ENCODE peak calls at places on chromosomes 2 and 18, in eight cellular contexts. H is adrenal gland, L is endodermal cell, A is thyroid gland, F is cardiac muscle cell, S is upper lobe of right lung, V is PC-3, P is neuronal stem cell. R is an unnamed sample.

GRCh38 chr2:216107760-216108159 is 1.4 kb upstream of the XRCC5 start:
- DNase-seq in V (no peak), A (no peak), L (peak; percentile 86), H (peak; percentile 43), S (no peak), F (peak; percentile 21), P (peak; percentile 47), R (no peak)

GRCh38 chr2:180742809-180743208 is 237.6 kb upstream of the UBE2E3 start:
- DNase-seq in H (no peak), L (no peak), P (no peak), V (peak; percentile 87), S (no peak), A (no peak), F (no peak), R (no peak)

GRCh38 chr2:25700221-25700660 is 26.9 kb upstream of the DTNB start:
- DNase-seq in F (peak; percentile 53), V (peak; percentile 94), H (peak; percentile 28), L (no peak), S (peak; percentile 5), A (peak; percentile 29), P (no peak), R (no peak)

GRCh38 chr18:24987271-24987932 is 364.6 kb downstream of the ZNF521 start:
- DNase-seq in V (no peak), F (no peak), L (peak; percentile 68), S (no peak), P (peak; percentile 11), H (no peak), A (no peak), R (peak; percentile 75)

GRCh38 chr2:160076935-160077334 is 14.5 kb upstream of the PLA2R1 start:
- DNase-seq in H (no peak), V (no peak), L (no peak), P (no peak), F (no peak), S (no peak), A (no peak), R (no peak)

GRCh38 chr18:29181151-29181901 is 1004.4 kb upstream of the CDH2 start:
- DNase-seq in L (no peak), P (no peak), H (peak; percentile 52), F (peak; percentile 91), A (no peak), S (no peak), V (peak; percentile 78), R (peak; percentile 16)

GRCh38 chr2:167398791-167399371 is 510.6 kb downstream of the XIRP2 start:
- DNase-seq in F (no peak), A (no peak), H (no peak), L (no peak), S (no peak), V (no peak), P (no peak), R (no peak)

GRCh38 chr2:108370080-108370479 is 7.7 kb upstream of the SULT1C4 start:
- DNase-seq in S (no peak), A (no peak), L (no peak), F (no peak), P (no peak), V (peak; percentile 84), H (no peak), R (no peak)

GRCh38 chr2:47037678-47038077 is 117.4 kb downstream of the STPG4 start:
- DNase-seq in A (no peak), S (no peak), H (no peak), P (no peak), F (no peak), L (no peak), V (peak; percentile 16), R (no peak)

GRCh38 chr2:47039913-47040562 is 115.1 kb downstream of the STPG4 start:
- DNase-seq in P (no peak), H (no peak), A (no peak), S (no peak), V (no peak), F (no peak), L (no peak), R (no peak)

GRCh38 chr2:47040662-47041061 is 114.4 kb downstream of the STPG4 start:
- DNase-seq in P (no peak), F (no peak), S (no peak), H (no peak), A (no peak), L (no peak), V (no peak), R (no peak)

GRCh38 chr2:47039502-47039870 is 115.6 kb downstream of the STPG4 start:
- DNase-seq in F (no peak), V (no peak), A (no peak), P (no peak), H (no peak), S (no peak), L (no peak), R (no peak)

DNA sequence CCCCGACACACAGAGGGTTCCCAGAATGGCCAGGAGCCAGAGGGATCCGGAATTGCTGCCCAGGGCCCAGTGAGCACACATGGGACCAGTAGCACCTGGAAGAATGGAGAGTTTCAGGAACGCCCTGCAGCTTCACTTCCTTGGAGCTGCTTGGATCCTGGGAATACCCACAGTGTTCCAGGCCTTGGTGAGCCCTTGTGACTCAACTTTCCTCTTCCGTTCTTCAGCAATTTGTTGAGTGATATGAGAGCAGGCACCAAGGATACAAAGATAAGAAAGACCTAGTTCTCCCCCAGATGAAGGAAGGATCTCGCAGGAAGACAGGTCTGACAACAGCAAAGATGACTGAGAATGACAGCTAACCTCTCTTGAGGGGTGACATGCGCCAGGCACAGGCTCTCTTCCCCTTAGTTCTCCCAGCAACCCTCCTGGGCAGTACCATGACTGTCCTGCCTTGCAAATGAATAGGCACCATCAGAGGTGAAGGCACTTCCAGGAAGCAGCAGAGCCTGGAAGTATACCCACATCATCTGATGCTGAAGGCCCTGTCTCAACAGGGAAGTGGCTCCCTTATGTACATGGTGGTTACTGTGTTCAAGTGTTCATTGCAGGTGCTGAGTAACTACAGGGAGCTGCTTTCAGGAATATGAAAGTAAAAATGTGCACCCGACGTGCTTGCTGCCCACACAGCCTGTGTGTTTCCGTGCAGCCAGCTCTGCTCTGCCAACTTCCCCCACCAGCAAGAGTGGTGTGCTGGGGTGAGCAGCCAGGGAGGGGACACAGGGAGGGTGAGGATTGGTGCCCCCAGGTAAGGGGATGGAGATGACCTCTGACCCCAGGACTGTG is 116.2 kb downstream of the STPG4 start:
- DNase-seq in P (no peak), V (no peak), F (no peak), L (no peak), A (no peak), H (no peak), S (no peak), R (no peak)
- H3K27ac ChIP-seq in P (no peak overlapping the region), V (no peak overlapping the region), F (no peak overlapping the region), L (no peak overlapping the region), A (no peak overlapping the region), H (peak overlapping the region; percentile 78), S (peak overlapping the region; percentile 66), R (no peak overlapping the region)

DNA sequence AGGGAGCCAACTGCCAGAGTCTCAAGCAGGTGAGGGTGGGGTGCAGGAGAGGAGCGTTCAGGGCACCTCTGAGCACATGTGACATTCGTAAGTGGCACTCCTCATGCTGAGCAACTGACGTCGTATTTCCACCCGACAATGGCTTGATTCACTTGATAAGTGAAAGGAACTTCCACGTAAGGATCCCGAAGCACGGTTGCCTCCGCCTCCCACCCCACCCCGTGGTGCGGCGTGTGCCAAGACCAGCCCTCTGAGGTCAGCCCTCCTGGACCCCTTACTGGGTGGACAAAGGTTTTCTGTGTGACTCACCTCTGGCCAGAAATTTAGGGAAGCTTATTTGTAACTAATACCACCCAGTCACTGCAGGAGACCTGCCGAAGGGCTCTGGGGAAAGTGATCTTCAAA is 59.9 kb downstream of the AGAP1 start:
- DNase-seq in S (no peak), V (no peak), H (no peak), L (no peak), P (no peak), F (no peak), A (peak; percentile 47), R (no peak)
- H3K4me1 ChIP-seq in S (peaks cover 23% of the 10 kb centered on the region), V (peaks cover 8% of the 10 kb centered on the region), H (no peaks in the 10 kb centered on the region), L (peaks cover 4% of the 10 kb centered on the region), P (peaks cover 15% of the 10 kb centered on the region), F (peaks cover 4% of the 10 kb centered on the region), A (peaks cover 20% of the 10 kb centered on the region), R (peaks cover 7% of the 10 kb centered on the region)

GRCh38 chr2:147843421-147843863 is 1.4 kb upstream of the ACVR2A start:
- DNase-seq in S (no peak), H (no peak), A (no peak), F (no peak), L (no peak), P (no peak), V (no peak), R (no peak)

GRCh38 chr2:147846382-147847081 is 1.7 kb downstream of the ACVR2A start:
- DNase-seq in L (no peak), P (no peak), S (no peak), A (no peak), F (peak; percentile 5), H (no peak), V (peak; percentile 22), R (no peak)

GRCh38 chr2:147845608-147846002 is 776 bp downstream of the ACVR2A start:
- DNase-seq in A (no peak), F (peak; percentile 14), S (no peak), H (no peak), L (no peak), V (peak; percentile 17), P (no peak), R (no peak)

GRCh38 chr2:147844691-147845607 is at the start of gene ACVR2A:
- DNase-seq in S (peak; percentile 72), L (peak; percentile 82), V (peak; percentile 28), P (peak; percentile 53), A (peak; percentile 48), F (peak; percentile 44), H (peak; percentile 42), R (peak; percentile 62)

DNA sequence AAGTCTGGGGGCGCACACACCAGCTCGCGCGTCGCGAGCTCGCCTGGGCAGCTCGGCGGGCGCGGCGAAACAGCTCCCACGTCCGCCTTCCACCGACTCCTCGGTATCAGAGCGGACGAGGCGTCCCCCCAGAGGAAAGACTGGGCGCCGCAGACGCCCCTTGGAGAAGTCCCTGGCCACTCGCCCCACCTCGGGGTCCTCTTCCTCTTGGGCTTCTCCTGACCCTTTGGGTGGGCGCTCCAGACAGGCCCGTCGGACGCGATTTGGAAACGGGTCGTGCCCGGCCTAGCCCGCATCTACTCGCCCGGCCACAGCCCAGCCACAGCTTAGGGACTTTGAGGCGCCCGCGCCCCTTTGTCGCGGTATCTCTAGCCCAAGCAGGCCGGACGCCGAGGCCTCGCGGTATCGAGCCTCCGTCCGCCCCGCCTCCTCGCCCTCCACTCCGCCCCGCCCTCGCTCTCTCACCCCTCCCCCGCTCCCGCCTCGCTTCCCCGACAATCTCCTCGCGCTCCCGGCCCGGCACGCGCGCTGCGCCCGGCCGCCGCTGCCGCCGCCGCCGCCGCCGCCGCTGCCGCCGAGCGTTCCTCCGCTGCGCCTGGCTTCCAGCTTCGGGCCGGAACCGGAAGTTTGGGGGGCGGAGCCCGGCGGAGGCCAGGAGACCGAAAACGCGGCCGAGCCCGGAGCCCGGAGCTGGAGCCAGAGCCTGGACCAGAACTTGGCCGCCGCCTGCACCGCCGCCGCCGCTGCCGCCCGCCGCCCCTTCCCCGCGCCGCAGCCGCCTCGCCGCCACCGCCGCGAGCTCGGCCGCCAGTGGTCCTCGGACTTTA is 752 bp upstream of the ACVR2A start:
- DNase-seq in S (peak; percentile 97), V (peak; percentile 92), A (peak; percentile 94), H (peak; percentile 95), L (peak; percentile 97), P (peak; percentile 85), F (peak; percentile 94), R (peak; percentile 93)
- H3K4me3 ChIP-seq in S (peak overlapping the region; percentile 80), V (peak overlapping the region; percentile 94), A (peak overlapping the region; percentile 60), H (peak overlapping the region; percentile 59), L (peak overlapping the region; percentile 99), P (peak overlapping the region; percentile 94), F (peak overlapping the region; percentile 93), R (peak overlapping the region; percentile 99)

GRCh38 chr2:100606332-100606731 is 43.5 kb downstream of the PDCL3 start:
- DNase-seq in A (no peak), V (peak; percentile 26), H (no peak), P (no peak), F (no peak), L (no peak), S (no peak), R (no peak)

GRCh38 chr2:100603945-100604633 is 41.3 kb downstream of the PDCL3 start:
- DNase-seq in F (no peak), H (no peak), P (no peak), V (no peak), S (no peak), A (no peak), L (no peak), R (no peak)

GRCh38 chr2:100606740-100607343 is 44.0 kb downstream of the PDCL3 start:
- DNase-seq in L (peak; percentile 82), F (peak; percentile 52), V (peak; percentile 78), A (no peak), H (no peak), P (peak; percentile 40), S (peak; percentile 40), R (no peak)

GRCh38 chr2:100601661-100602060 is 38.9 kb downstream of the PDCL3 start:
- DNase-seq in H (no peak), P (no peak), F (no peak), S (peak; percentile 3), L (no peak), V (no peak), A (no peak), R (no peak)

GRCh38 chr2:100603414-100603813 is 40.6 kb downstream of the PDCL3 start:
- DNase-seq in S (peak; percentile 33), A (no peak), P (no peak), F (no peak), V (no peak), L (no peak), H (no peak), R (no peak)
- H3K27ac ChIP-seq in S (no peak overlapping the region), A (no peak overlapping the region), P (no peak overlapping the region), F (no peak overlapping the region), V (no peak overlapping the region), L (no peak overlapping the region), H (no peak overlapping the region), R (no peak overlapping the region)